ENCODE peak calls at places on chromosomes 16 and 17, in four cellular contexts. One of them, this sample, is unnamed.
A peak's percentile ranks its signal among the peaks of the same experiment; 100 is the strongest.

GRCh38 chr17:40318835-40319332 is 9.9 kb downstream of the RARA start:
- DNase-seq in CD8-positive, alpha-beta memory T cell: peak; percentile 59
- DNase-seq in body of pancreas: no peak
- DNase-seq in HAP-1: no peak
- DNase-seq in this sample: no peak

GRCh38 chr17:41773190-41773588 is 13.3 kb downstream of the JUP start:
- DNase-seq in CD8-positive, alpha-beta memory T cell: no peak
- DNase-seq in body of pancreas: peak; percentile 92
- DNase-seq in HAP-1: no peak
- DNase-seq in this sample: peak; percentile 81

GRCh38 chr17:17872468-17873345 is 35.9 kb upstream of the SREBF1 start:
- DNase-seq in CD8-positive, alpha-beta memory T cell: no peak
- DNase-seq in body of pancreas: no peak
- DNase-seq in HAP-1: no peak
- DNase-seq in this sample: no peak

GRCh38 chr16:4500283-4500682 is 24.1 kb downstream of the HMOX2 start:
- DNase-seq in CD8-positive, alpha-beta memory T cell: no peak
- DNase-seq in body of pancreas: peak; percentile 59
- DNase-seq in HAP-1: no peak
- DNase-seq in this sample: no peak

GRCh38 chr17:4678448-4679026 is 25.4 kb downstream of the PELP1 start:
- DNase-seq in CD8-positive, alpha-beta memory T cell: no peak
- DNase-seq in body of pancreas: no peak
- DNase-seq in HAP-1: no peak
- DNase-seq in this sample: no peak

GRCh38 chr17:38693700-38694329 is 11.3 kb upstream of the MLLT6 start:
- DNase-seq in CD8-positive, alpha-beta memory T cell: no peak
- DNase-seq in body of pancreas: peak; percentile 73
- DNase-seq in HAP-1: no peak
- DNase-seq in this sample: peak; percentile 91

GRCh38 chr16:73846292-73846849 is 450.2 kb upstream of the PSMD7 start:
- DNase-seq in CD8-positive, alpha-beta memory T cell: no peak
- DNase-seq in body of pancreas: no peak
- DNase-seq in HAP-1: no peak
- DNase-seq in this sample: no peak

GRCh38 chr16:24976971-24977672 is 38.0 kb downstream of the ARHGAP17 start:
- DNase-seq in CD8-positive, alpha-beta memory T cell: no peak
- DNase-seq in body of pancreas: no peak
- DNase-seq in HAP-1: no peak
- DNase-seq in this sample: no peak

GRCh38 chr17:9696279-9697044 is 51.1 kb downstream of the USP43 start:
- DNase-seq in CD8-positive, alpha-beta memory T cell: no peak
- DNase-seq in body of pancreas: no peak
- DNase-seq in HAP-1: no peak
- DNase-seq in this sample: no peak

GRCh38 chr17:36474571-36474970 is 11.9 kb upstream of the ZNHIT3 start:
- DNase-seq in CD8-positive, alpha-beta memory T cell: no peak
- DNase-seq in body of pancreas: no peak
- DNase-seq in HAP-1: no peak
- DNase-seq in this sample: no peak

GRCh38 chr16:6496996-6497395 is 835.6 kb upstream of the RBFOX1 start:
- DNase-seq in CD8-positive, alpha-beta memory T cell: no peak
- DNase-seq in body of pancreas: no peak
- DNase-seq in HAP-1: no peak
- DNase-seq in this sample: no peak

GRCh38 chr17:40097087-40097486 is 3.3 kb downstream of the NR1D1 start:
- DNase-seq in CD8-positive, alpha-beta memory T cell: no peak
- DNase-seq in body of pancreas: no peak
- DNase-seq in HAP-1: no peak
- DNase-seq in this sample: no peak

GRCh38 chr16:8959921-8960787 is 3.6 kb downstream of the USP7 start:
- DNase-seq in CD8-positive, alpha-beta memory T cell: no peak
- DNase-seq in body of pancreas: no peak
- DNase-seq in HAP-1: no peak
- DNase-seq in this sample: no peak
- H3K4me1 ChIP-seq in CD8-positive, alpha-beta memory T cell: peaks cover 68% of the 10 kb centered on the region
- H3K4me1 ChIP-seq in body of pancreas: peaks cover 68% of the 10 kb centered on the region
- H3K4me1 ChIP-seq in HAP-1: peaks cover 17% of the 10 kb centered on the region
- H3K4me1 ChIP-seq in this sample: peaks cover 38% of the 10 kb centered on the region

GRCh38 chr16:57235128-57236092 is 9.6 kb upstream of the ARL2BP start:
- DNase-seq in CD8-positive, alpha-beta memory T cell: no peak
- DNase-seq in body of pancreas: no peak
- DNase-seq in HAP-1: no peak
- DNase-seq in this sample: no peak
- H3K4me3 ChIP-seq in CD8-positive, alpha-beta memory T cell: no peak overlapping the region
- H3K4me3 ChIP-seq in body of pancreas: no peak overlapping the region
- H3K4me3 ChIP-seq in HAP-1: no peak overlapping the region
- H3K4me3 ChIP-seq in this sample: no peak overlapping the region

DNA sequence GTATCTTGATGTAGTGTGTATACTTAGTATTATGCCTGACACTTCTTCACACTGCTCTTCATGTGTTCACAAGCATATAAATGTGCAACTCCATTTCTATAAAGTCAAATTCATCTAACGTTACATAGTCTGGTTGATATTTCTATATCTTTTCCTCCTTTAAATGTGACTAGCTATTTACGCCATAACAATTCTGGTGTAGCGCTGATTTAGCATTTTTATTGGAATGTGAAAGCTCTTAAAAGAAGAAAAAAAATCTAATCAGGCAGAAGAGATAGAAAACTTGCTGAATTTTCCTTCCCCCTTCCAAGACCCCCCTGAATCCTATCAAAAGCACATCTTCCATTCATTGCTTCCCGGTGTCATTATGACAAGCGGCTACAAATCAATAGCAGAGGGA is 299.4 kb upstream of the PMFBP1 start:
- DNase-seq in CD8-positive, alpha-beta memory T cell: no peak
- DNase-seq in body of pancreas: no peak
- DNase-seq in HAP-1: no peak
- DNase-seq in this sample: no peak
- H3K4me1 ChIP-seq in CD8-positive, alpha-beta memory T cell: no peaks in the 10 kb centered on the region
- H3K4me1 ChIP-seq in body of pancreas: no peaks in the 10 kb centered on the region
- H3K4me1 ChIP-seq in HAP-1: peaks cover 38% of the 10 kb centered on the region
- H3K4me1 ChIP-seq in this sample: peaks cover 3% of the 10 kb centered on the region

GRCh38 chr17:66966529-66967418 is 2.3 kb downstream of the CACNG4 start:
- DNase-seq in CD8-positive, alpha-beta memory T cell: no peak
- DNase-seq in body of pancreas: no peak
- DNase-seq in HAP-1: no peak
- DNase-seq in this sample: no peak

GRCh38 chr17:66967867-66968543 is 3.5 kb downstream of the CACNG4 start:
- DNase-seq in CD8-positive, alpha-beta memory T cell: no peak
- DNase-seq in body of pancreas: no peak
- DNase-seq in HAP-1: no peak
- DNase-seq in this sample: no peak

GRCh38 chr17:66964083-66964771 is at the start of gene CACNG4:
- DNase-seq in CD8-positive, alpha-beta memory T cell: no peak
- DNase-seq in body of pancreas: no peak
- DNase-seq in HAP-1: no peak
- DNase-seq in this sample: peak; percentile 61

GRCh38 chr17:66964930-66965800 is 658 bp downstream of the CACNG4 start:
- DNase-seq in CD8-positive, alpha-beta memory T cell: no peak
- DNase-seq in body of pancreas: peak; percentile 33
- DNase-seq in HAP-1: no peak
- DNase-seq in this sample: peak; percentile 86

DNA sequence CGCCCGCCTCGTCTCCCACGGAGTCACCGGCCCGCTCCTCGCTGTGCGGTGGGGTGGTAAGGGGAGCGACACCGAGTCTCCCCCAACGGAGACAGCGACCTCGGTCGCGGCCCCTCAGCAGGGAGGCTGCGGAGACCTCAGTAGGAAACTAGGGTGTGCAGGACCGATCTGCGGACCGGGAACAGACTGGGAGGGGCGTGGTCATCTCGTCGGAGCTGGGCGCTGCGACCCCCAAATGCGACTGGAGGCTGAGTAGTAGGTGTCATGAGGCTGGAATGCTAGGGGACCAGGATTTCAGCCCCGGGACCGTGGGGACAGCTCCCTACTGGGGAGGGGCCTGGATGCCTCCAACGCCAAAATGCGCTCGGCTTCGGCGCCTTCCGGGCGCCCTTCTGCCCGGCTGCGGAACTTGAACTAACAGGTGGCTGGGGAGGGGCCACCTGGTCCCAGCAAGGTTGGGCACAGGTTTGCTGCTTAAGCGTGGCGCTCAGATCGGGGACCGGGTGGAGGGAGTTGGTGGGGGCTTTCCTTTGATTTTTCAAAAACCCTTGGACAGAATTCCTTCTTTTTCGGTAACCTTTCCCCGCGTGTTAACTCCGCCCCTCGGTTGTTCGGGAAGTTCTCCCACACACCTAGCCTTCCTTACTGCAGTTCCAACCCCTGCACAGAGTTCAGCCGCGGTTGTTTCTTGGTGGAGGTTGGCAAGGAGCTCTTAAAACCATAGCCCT is 1.5 kb downstream of the CACNG4 start:
- DNase-seq in CD8-positive, alpha-beta memory T cell: no peak
- DNase-seq in body of pancreas: no peak
- DNase-seq in HAP-1: no peak
- DNase-seq in this sample: no peak
- H3K4me3 ChIP-seq in CD8-positive, alpha-beta memory T cell: no peak overlapping the region
- H3K4me3 ChIP-seq in body of pancreas: peak overlapping the region; percentile 39
- H3K4me3 ChIP-seq in HAP-1: peak overlapping the region; percentile 19
- H3K4me3 ChIP-seq in this sample: peak overlapping the region; percentile 80

DNA sequence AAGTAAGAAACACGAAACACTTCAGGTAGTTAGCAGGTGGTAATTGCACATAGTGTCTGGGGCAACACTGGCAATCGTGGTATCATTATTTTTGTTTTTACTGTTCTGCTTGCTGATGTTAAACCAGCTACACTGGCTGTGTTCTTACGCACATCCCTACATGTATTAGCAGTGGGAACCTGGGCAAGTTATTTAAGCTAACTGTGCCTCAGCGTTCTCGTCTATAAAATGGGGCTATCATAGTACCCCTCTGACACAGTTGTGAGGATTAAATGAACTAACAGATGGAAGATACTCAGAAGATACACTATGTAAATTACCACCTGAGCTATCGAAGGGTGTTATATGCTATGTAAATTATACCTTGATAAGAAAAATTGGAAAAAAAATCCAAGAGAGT is 117.4 kb downstream of the SNX29 start:
- DNase-seq in CD8-positive, alpha-beta memory T cell: no peak
- DNase-seq in body of pancreas: no peak
- DNase-seq in HAP-1: no peak
- DNase-seq in this sample: no peak
- H3K4me1 ChIP-seq in CD8-positive, alpha-beta memory T cell: peaks cover 26% of the 10 kb centered on the region
- H3K4me1 ChIP-seq in body of pancreas: peaks cover 5% of the 10 kb centered on the region
- H3K4me1 ChIP-seq in HAP-1: peaks cover 3% of the 10 kb centered on the region
- H3K4me1 ChIP-seq in this sample: no peaks in the 10 kb centered on the region

This sample was measured in BE2C.